ENCODE peak calls at places on chromosomes 4 and X, in seven cellular contexts. One of them, this sample, is unnamed.

GRCh38 chr4:167602157-167602556 is 367.9 kb upstream of the SPOCK3 start:
- DNase-seq in HepG2: no peak
- DNase-seq in GM12892: no peak
- DNase-seq in K562: no peak
- DNase-seq in SK-N-SH: no peak
- DNase-seq in H1: no peak
- DNase-seq in GM12878: no peak
- DNase-seq in this sample: no peak

GRCh38 chr4:74395633-74396032 is 30.7 kb downstream of the EREG start:
- DNase-seq in K562: no peak
- DNase-seq in SK-N-SH: no peak
- DNase-seq in H1: no peak
- DNase-seq in HepG2: no peak
- DNase-seq in GM12892: no peak
- DNase-seq in GM12878: no peak
- DNase-seq in this sample: no peak

GRCh38 chr4:129248621-129249020 is 152.7 kb downstream of the C4orf33 start:
- DNase-seq in GM12878: no peak
- DNase-seq in SK-N-SH: no peak
- DNase-seq in HepG2: no peak
- DNase-seq in K562: no peak
- DNase-seq in GM12892: no peak
- DNase-seq in H1: no peak
- DNase-seq in this sample: no peak

GRCh38 chr4:187171731-187172339 is 448.2 kb upstream of the FAT1 start:
- DNase-seq in K562: no peak
- DNase-seq in H1: no peak
- DNase-seq in GM12878: no peak
- DNase-seq in GM12892: no peak
- DNase-seq in HepG2: no peak
- DNase-seq in SK-N-SH: no peak
- DNase-seq in this sample: no peak

GRCh38 chr4:89823416-89823815 is 13.5 kb downstream of the SNCA start:
- DNase-seq in GM12892: no peak
- DNase-seq in GM12878: no peak
- DNase-seq in K562: no peak
- DNase-seq in SK-N-SH: no peak
- DNase-seq in H1: no peak
- DNase-seq in HepG2: no peak
- DNase-seq in this sample: no peak

GRCh38 chrX:27565992-27566391 is 24.2 kb upstream of the DCAF8L2 start:
- DNase-seq in K562: no peak
- DNase-seq in GM12892: no peak
- DNase-seq in SK-N-SH: no peak
- DNase-seq in HepG2: peak
- DNase-seq in GM12878: no peak
- DNase-seq in H1: no peak
- DNase-seq in this sample: no peak

GRCh38 chrX:134782796-134783195 is 124.5 kb upstream of the PLAC1 start:
- DNase-seq in HepG2: no peak
- DNase-seq in GM12892: no peak
- DNase-seq in GM12878: no peak
- DNase-seq in H1: no peak
- DNase-seq in K562: no peak
- DNase-seq in SK-N-SH: peak
- DNase-seq in this sample: no peak

GRCh38 chrX:37553476-37553875 is 18.0 kb upstream of the LANCL3 start:
- DNase-seq in SK-N-SH: no peak
- DNase-seq in GM12892: no peak
- DNase-seq in K562: no peak
- DNase-seq in HepG2: no peak
- DNase-seq in H1: no peak
- DNase-seq in GM12878: no peak
- DNase-seq in this sample: no peak

GRCh38 chr4:28277931-28278330 is 1417.3 kb downstream of the STIM2 start:
- DNase-seq in K562: no peak
- DNase-seq in SK-N-SH: no peak
- DNase-seq in GM12878: no peak
- DNase-seq in HepG2: no peak
- DNase-seq in GM12892: no peak
- DNase-seq in H1: no peak
- DNase-seq in this sample: no peak

GRCh38 chr4:169810325-169811323 is 52.9 kb upstream of the HPF1 start:
- DNase-seq in GM12878: peak
- DNase-seq in H1: no peak
- DNase-seq in HepG2: peak
- DNase-seq in GM12892: peak
- DNase-seq in K562: peak
- DNase-seq in SK-N-SH: peak
- DNase-seq in this sample: peak

GRCh38 chr4:68038272-68038671 is 75.0 kb upstream of the TMPRSS11A start:
- DNase-seq in GM12878: no peak
- DNase-seq in HepG2: no peak
- DNase-seq in K562: no peak
- DNase-seq in GM12892: no peak
- DNase-seq in SK-N-SH: no peak
- DNase-seq in H1: no peak
- DNase-seq in this sample: no peak

GRCh38 chr4:28926156-28926555 is 1794.0 kb upstream of the PCDH7 start:
- DNase-seq in H1: no peak
- DNase-seq in GM12878: no peak
- DNase-seq in HepG2: no peak
- DNase-seq in GM12892: no peak
- DNase-seq in SK-N-SH: no peak
- DNase-seq in K562: no peak
- DNase-seq in this sample: no peak

GRCh38 chrX:63754141-63754859 is 30.7 kb downstream of the ARHGEF9 start:
- DNase-seq in K562: no peak
- DNase-seq in GM12892: no peak
- DNase-seq in GM12878: no peak
- DNase-seq in SK-N-SH: no peak
- DNase-seq in H1: no peak
- DNase-seq in HepG2: no peak
- DNase-seq in this sample: no peak

GRCh38 chr4:127782025-127782274 is 172 bp upstream of the HSPA4L start:
- DNase-seq in HepG2: no peak
- DNase-seq in K562: peak
- DNase-seq in GM12878: peak
- DNase-seq in H1: peak
- DNase-seq in GM12892: peak
- DNase-seq in SK-N-SH: peak
- DNase-seq in this sample: peak

GRCh38 chrX:41707218-41707617 is 16.8 kb upstream of the GPR82 start:
- DNase-seq in GM12878: no peak
- DNase-seq in H1: no peak
- DNase-seq in HepG2: no peak
- DNase-seq in SK-N-SH: no peak
- DNase-seq in K562: no peak
- DNase-seq in GM12892: no peak
- DNase-seq in this sample: no peak

GRCh38 chr4:169847171-169847570 is 89.4 kb upstream of the HPF1 start:
- DNase-seq in SK-N-SH: no peak
- DNase-seq in HepG2: no peak
- DNase-seq in GM12892: no peak
- DNase-seq in H1: no peak
- DNase-seq in GM12878: no peak
- DNase-seq in K562: no peak
- DNase-seq in this sample: no peak

GRCh38 chr4:76952631-76953587 is 3.4 kb downstream of the SEPTIN11 start:
- DNase-seq in GM12878: no peak
- DNase-seq in H1: no peak
- DNase-seq in K562: no peak
- DNase-seq in GM12892: no peak
- DNase-seq in SK-N-SH: no peak
- DNase-seq in HepG2: no peak
- DNase-seq in this sample: no peak

GRCh38 chr4:165096776-165097175 is 15.9 kb downstream of the TMEM192 start:
- DNase-seq in GM12878: no peak
- DNase-seq in GM12892: no peak
- DNase-seq in H1: no peak
- DNase-seq in HepG2: peak
- DNase-seq in SK-N-SH: peak
- DNase-seq in K562: no peak
- DNase-seq in this sample: no peak

GRCh38 chrX:20267924-20268701 is 1.4 kb upstream of the RPS6KA3 start:
- DNase-seq in K562: peak
- DNase-seq in HepG2: no peak
- DNase-seq in GM12878: no peak
- DNase-seq in GM12892: peak
- DNase-seq in SK-N-SH: peak
- DNase-seq in H1: no peak
- DNase-seq in this sample: peak

GRCh38 chrX:74218895-74219294 is 85.1 kb upstream of the ZCCHC13 start:
- DNase-seq in GM12892: no peak
- DNase-seq in H1: no peak
- DNase-seq in K562: no peak
- DNase-seq in GM12878: no peak
- DNase-seq in SK-N-SH: no peak
- DNase-seq in HepG2: no peak
- DNase-seq in this sample: no peak

GRCh38 chrX:136577562-136577961 is 45.5 kb downstream of the VGLL1 start:
- DNase-seq in H1: no peak
- DNase-seq in GM12892: no peak
- DNase-seq in GM12878: no peak
- DNase-seq in K562: peak
- DNase-seq in HepG2: peak
- DNase-seq in SK-N-SH: peak
- DNase-seq in this sample: no peak

GRCh38 chr4:39855909-39856512 is 121.7 kb downstream of the PDS5A start:
- DNase-seq in GM12878: no peak
- DNase-seq in HepG2: no peak
- DNase-seq in SK-N-SH: no peak
- DNase-seq in GM12892: no peak
- DNase-seq in H1: no peak
- DNase-seq in K562: no peak
- DNase-seq in this sample: no peak
- TF ChIP-seq TAF1 in GM12878: no peak
- TF ChIP-seq TAF1 in HepG2: no peak
- TF ChIP-seq TAF1 in SK-N-SH: no peak
- TF ChIP-seq TAF1 in GM12892: no peak
- TF ChIP-seq TAF1 in H1: no peak
- TF ChIP-seq TAF1 in K562: no peak
- TF ChIP-seq TAF1 in this sample: no peak

DNA sequence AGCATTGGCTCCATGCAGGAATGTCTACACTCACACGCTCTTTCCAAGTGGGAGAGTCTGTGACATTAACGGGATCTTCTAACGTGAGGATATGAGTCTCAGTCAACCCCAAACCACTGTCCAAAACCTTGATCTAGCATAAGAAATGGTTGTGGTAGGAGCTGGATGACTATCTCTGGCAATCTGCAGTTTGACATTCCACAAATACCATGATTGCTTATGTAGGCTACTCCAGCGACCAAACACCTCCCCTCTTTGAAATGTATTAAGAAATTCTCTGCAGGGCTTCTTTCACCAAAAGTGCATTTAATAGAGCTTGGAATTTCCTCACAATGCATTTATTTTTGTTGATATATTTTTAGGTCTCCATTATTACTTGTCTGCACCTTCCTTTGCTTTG is 14.1 kb upstream of the STX18 start:
- DNase-seq in H1: no peak
- DNase-seq in HepG2: peak
- DNase-seq in SK-N-SH: no peak
- DNase-seq in GM12878: no peak
- DNase-seq in GM12892: no peak
- DNase-seq in K562: no peak
- DNase-seq in this sample: no peak
- TF ChIP-seq TAF1 in H1: no peak
- TF ChIP-seq TAF1 in HepG2: no peak
- TF ChIP-seq TAF1 in SK-N-SH: no peak
- TF ChIP-seq TAF1 in GM12878: no peak
- TF ChIP-seq TAF1 in GM12892: no peak
- TF ChIP-seq TAF1 in K562: no peak
- TF ChIP-seq TAF1 in this sample: no peak

GRCh38 chr4:37836838-37837413 is 10.4 kb downstream of the PGM2 start:
- DNase-seq in SK-N-SH: no peak
- DNase-seq in GM12892: no peak
- DNase-seq in H1: no peak
- DNase-seq in K562: no peak
- DNase-seq in HepG2: no peak
- DNase-seq in GM12878: no peak
- DNase-seq in this sample: no peak

GRCh38 chr4:37835806-37836205 is 9.3 kb downstream of the PGM2 start:
- DNase-seq in SK-N-SH: no peak
- DNase-seq in K562: no peak
- DNase-seq in HepG2: no peak
- DNase-seq in GM12892: no peak
- DNase-seq in H1: no peak
- DNase-seq in GM12878: no peak
- DNase-seq in this sample: no peak

GRCh38 chr4:37836256-37836655 is 9.8 kb downstream of the PGM2 start:
- DNase-seq in HepG2: no peak
- DNase-seq in GM12892: no peak
- DNase-seq in GM12878: no peak
- DNase-seq in H1: no peak
- DNase-seq in K562: no peak
- DNase-seq in SK-N-SH: no peak
- DNase-seq in this sample: no peak

GRCh38 chr4:37839426-37839825 is 12.9 kb downstream of the PGM2 start:
- DNase-seq in GM12892: no peak
- DNase-seq in GM12878: no peak
- DNase-seq in H1: no peak
- DNase-seq in HepG2: no peak
- DNase-seq in SK-N-SH: no peak
- DNase-seq in K562: no peak
- DNase-seq in this sample: no peak

GRCh38 chr4:37837446-37837845 is 11.0 kb downstream of the PGM2 start:
- DNase-seq in GM12878: no peak
- DNase-seq in HepG2: no peak
- DNase-seq in GM12892: no peak
- DNase-seq in H1: no peak
- DNase-seq in K562: no peak
- DNase-seq in SK-N-SH: no peak
- DNase-seq in this sample: no peak
- TF ChIP-seq TAF1 in GM12878: no peak
- TF ChIP-seq TAF1 in HepG2: no peak
- TF ChIP-seq TAF1 in GM12892: no peak
- TF ChIP-seq TAF1 in H1: no peak
- TF ChIP-seq TAF1 in K562: no peak
- TF ChIP-seq TAF1 in SK-N-SH: no peak
- TF ChIP-seq TAF1 in this sample: no peak

GRCh38 chr4:121822796-121823504 is 733 bp downstream of the CCNA2 start:
- DNase-seq in GM12892: no peak
- DNase-seq in HepG2: peak
- DNase-seq in H1: no peak
- DNase-seq in SK-N-SH: peak
- DNase-seq in K562: peak
- DNase-seq in GM12878: no peak
- DNase-seq in this sample: peak
- TF ChIP-seq TAF1 in GM12892: no peak
- TF ChIP-seq TAF1 in HepG2: no peak
- TF ChIP-seq TAF1 in H1: peak
- TF ChIP-seq TAF1 in SK-N-SH: no peak
- TF ChIP-seq TAF1 in K562: peak
- TF ChIP-seq TAF1 in GM12878: peak
- TF ChIP-seq TAF1 in this sample: no peak

This sample was measured in GM12891.